ENCODE peak calls at places on chromosomes 11 and 22, in four cellular contexts. Z, U, A and I are unnamed samples.

GRCh38 chr11:66545701-66546367 is at the start of gene ZDHHC24:
- DNase-seq in Z (peak), U (peak), A (peak), I (peak)

GRCh38 chr11:6991227-6991626 is 28.9 kb downstream of the ZNF214 start:
- DNase-seq in Z (no peak), U (no peak), A (no peak), I (no peak)

GRCh38 chr11:102323542-102324261 is 6.4 kb downstream of the BIRC3 start:
- DNase-seq in Z (no peak), U (no peak), A (no peak), I (no peak)

GRCh38 chr11:28566643-28567042 is 458.5 kb downstream of the METTL15 start:
- DNase-seq in Z (no peak), U (peak), A (peak), I (peak)

GRCh38 chr11:23143031-23143430 is 282.8 kb upstream of the CCDC179 start:
- DNase-seq in Z (no peak), U (no peak), A (no peak), I (peak)

GRCh38 chr11:64643258-64643881 is 52.4 kb downstream of the SLC22A12 start:
- DNase-seq in Z (no peak), U (no peak), A (peak), I (no peak)

GRCh38 chr11:125384825-125385224 is 111.2 kb downstream of the FEZ1 start:
- DNase-seq in Z (no peak), U (no peak), A (no peak), I (no peak)

GRCh38 chr11:76073716-76074115 is 132.6 kb downstream of the WNT11 start:
- DNase-seq in Z (no peak), U (peak), A (no peak), I (no peak)

GRCh38 chr11:67468835-67469811 is at the start of gene TMEM134:
- DNase-seq in Z (peak), U (peak), A (peak), I (peak)

GRCh38 chr11:68632802-68633201 is 51.5 kb upstream of the GAL start:
- DNase-seq in Z (peak), U (peak), A (peak), I (peak)

GRCh38 chr11:104570088-104570701 is 328.1 kb downstream of the CASP12 start:
- DNase-seq in Z (no peak), U (peak), A (no peak), I (peak)

GRCh38 chr11:15171956-15172355 is 57.2 kb downstream of the INSC start:
- DNase-seq in Z (no peak), U (no peak), A (no peak), I (no peak)

GRCh38 chr11:78351979-78352731 is 65.5 kb downstream of the GAB2 start:
- DNase-seq in Z (no peak), U (no peak), A (peak), I (peak)

GRCh38 chr22:24367841-24368240 is 59.6 kb upstream of the ADORA2A start:
- DNase-seq in Z (no peak), U (no peak), A (no peak), I (no peak)

GRCh38 chr11:69264486-69264885 is 29.5 kb upstream of the MYEOV start:
- DNase-seq in Z (no peak), U (no peak), A (no peak), I (no peak)

GRCh38 chr11:27331984-27332383 is 31.0 kb downstream of the CCDC34 start:
- DNase-seq in Z (no peak), U (no peak), A (no peak), I (no peak)

GRCh38 chr22:19412478-19412877 is 19.1 kb downstream of the HIRA start:
- DNase-seq in Z (no peak), U (no peak), A (no peak), I (no peak)

GRCh38 chr22:28817919-28818859 is 17.8 kb upstream of the XBP1 start:
- DNase-seq in Z (no peak), U (no peak), A (peak), I (no peak)

GRCh38 chr11:20093775-20094174 is 66.5 kb downstream of the DBX1 start:
- DNase-seq in Z (no peak), U (peak), A (no peak), I (no peak)

GRCh38 chr11:78295991-78296930 is 107.5 kb downstream of the USP35 start:
- DNase-seq in Z (no peak), U (no peak), A (no peak), I (peak)

GRCh38 chr11:19589567-19590260 is 122.9 kb upstream of the NAV2 start:
- DNase-seq in Z (no peak), U (no peak), A (no peak), I (no peak)

GRCh38 chr11:35030716-35031213 is 108.2 kb upstream of the CD44 start:
- DNase-seq in Z (no peak), U (peak), A (no peak), I (peak)

GRCh38 chr11:120031156-120031555 is 106.8 kb downstream of the TRIM29 start:
- DNase-seq in Z (no peak), U (no peak), A (no peak), I (no peak)

GRCh38 chr11:115222218-115222862 is 281.9 kb downstream of the CADM1 start:
- DNase-seq in Z (peak), U (peak), A (no peak), I (no peak)

GRCh38 chr11:13280777-13281176 is 3.2 kb downstream of the BMAL1 start:
- DNase-seq in Z (no peak), U (no peak), A (no peak), I (no peak)

GRCh38 chr11:81916459-81916858 is 817.2 kb downstream of the FAM181B start:
- DNase-seq in Z (no peak), U (no peak), A (no peak), I (no peak)

GRCh38 chr22:24030186-24030702 is 19.1 kb downstream of the CABIN1 start:
- DNase-seq in Z (no peak), U (no peak), A (peak), I (no peak)

GRCh38 chr22:33957086-33957485 is 36.8 kb upstream of the LARGE1 start:
- DNase-seq in Z (no peak), U (no peak), A (no peak), I (no peak)

GRCh38 chr22:33958741-33959140 is 38.5 kb upstream of the LARGE1 start:
- DNase-seq in Z (no peak), U (no peak), A (no peak), I (no peak)

GRCh38 chr22:33962409-33962808 is 42.1 kb upstream of the LARGE1 start:
- DNase-seq in Z (no peak), U (no peak), A (no peak), I (no peak)
- H3K4me3 ChIP-seq in Z (no peak), U (no peak), A (no peak), I (no peak)

DNA sequence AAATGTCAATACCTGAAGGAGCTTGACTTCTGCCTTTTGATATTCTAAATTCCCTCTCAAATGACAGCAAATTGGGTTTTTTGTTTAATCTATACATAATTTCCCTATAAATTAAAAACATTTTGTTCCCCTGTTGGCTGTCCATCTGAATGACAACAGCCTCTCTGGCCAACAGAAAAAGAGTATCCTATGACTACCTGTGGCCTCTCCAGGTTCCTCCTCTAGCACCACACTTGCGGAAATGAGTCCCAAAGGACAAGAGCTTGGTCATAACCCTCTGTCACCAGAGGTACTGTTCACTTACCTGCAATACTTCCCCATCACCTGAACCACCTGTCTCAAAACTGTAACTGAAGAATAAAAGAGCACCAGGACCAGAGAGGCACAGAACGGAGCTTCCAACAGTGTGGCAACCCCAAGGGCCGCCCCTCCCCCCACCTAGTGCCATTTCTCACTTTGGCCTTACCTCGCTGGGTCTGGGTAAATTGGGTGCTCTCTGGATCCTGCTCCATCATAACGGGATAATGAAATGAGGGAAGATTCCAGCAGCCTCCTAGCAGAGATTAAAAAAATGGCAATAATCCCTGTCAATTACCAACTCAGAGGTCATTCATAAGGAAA is 81.5 kb downstream of the AMBRA1 start:
- DNase-seq in Z (no peak), U (no peak), A (no peak), I (no peak)
- H3K4me3 ChIP-seq in Z (no peak), U (no peak), A (no peak), I (no peak)

DNA sequence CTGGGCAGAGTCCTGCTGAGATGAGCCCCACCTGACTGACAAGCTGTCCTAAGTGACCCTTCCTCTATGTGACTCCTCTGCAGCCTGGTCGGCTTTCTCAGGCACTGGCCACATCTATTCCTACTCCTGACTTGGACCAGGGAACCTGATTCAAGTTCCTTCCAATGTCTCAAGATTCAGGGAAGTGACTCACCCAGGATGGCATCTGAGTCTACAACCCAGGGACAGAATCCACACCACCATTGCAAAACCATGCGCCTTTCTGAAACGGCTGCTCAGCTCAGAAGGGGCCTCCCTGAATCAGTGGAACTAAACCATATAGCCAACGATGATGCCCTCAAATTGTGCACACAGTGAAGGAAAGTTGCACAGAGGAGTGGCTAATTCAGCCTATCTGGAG is 63.9 kb upstream of the CSNK2A3 start:
- DNase-seq in Z (no peak), U (peak), A (no peak), I (no peak)
- H3K4me3 ChIP-seq in Z (no peak), U (no peak), A (no peak), I (no peak)

DNA sequence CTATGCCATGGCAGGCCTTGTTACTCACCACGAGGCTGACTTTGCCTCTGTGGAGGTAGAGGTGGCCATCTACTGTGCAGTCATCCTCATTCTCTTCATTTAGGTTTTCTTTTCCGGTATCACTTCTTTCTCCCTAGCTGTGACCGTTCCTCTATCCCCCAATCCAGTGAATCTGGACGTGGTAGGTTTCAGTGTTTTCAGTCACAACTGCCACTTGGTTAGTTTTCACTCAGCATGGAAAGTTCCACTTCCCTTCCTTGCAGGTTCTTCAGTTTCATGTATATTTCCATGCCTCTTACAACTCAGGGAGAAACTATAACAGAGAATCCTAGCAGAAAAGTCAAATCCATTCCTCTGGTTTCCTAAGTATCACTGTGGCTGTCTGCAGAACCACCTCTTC is 1.9 kb downstream of the HPS4 start:
- DNase-seq in Z (no peak), U (no peak), A (no peak), I (no peak)
- H3K4me3 ChIP-seq in Z (no peak), U (no peak), A (no peak), I (peak)

GRCh38 chr11:46917109-46918086 is 952 bp downstream of the LRP4 start:
- DNase-seq in Z (no peak), U (no peak), A (no peak), I (no peak)
- H3K4me3 ChIP-seq in Z (peak), U (peak), A (peak), I (peak)

GRCh38 chr11:113982306-113982705 is 7.4 kb downstream of the HTR3A start:
- DNase-seq in Z (no peak), U (no peak), A (no peak), I (no peak)

GRCh38 chr11:113974741-113975470 is at the start of gene HTR3A:
- DNase-seq in Z (no peak), U (no peak), A (peak), I (no peak)

GRCh38 chr11:113977071-113977490 is 2.2 kb downstream of the HTR3A start:
- DNase-seq in Z (no peak), U (no peak), A (no peak), I (no peak)

GRCh38 chr11:113979427-113979826 is 4.5 kb downstream of the HTR3A start:
- DNase-seq in Z (no peak), U (no peak), A (no peak), I (no peak)

DNA sequence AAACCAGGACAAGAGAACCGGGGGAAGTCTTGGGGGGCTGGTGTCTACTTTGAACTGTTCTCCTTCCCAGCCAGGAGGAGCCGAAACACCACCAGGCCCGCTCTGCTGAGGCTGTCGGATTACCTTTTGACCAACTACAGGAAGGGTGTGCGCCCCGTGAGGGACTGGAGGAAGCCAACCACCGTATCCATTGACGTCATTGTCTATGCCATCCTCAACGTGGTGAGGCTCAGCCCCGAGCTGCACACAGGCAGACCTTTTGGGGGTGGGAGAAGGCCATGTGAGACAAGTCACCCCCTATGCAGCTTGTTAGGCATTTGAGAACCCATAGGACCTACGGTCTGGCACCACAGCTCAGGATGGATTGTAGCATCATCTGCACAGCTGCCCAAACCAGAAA is 2.8 kb downstream of the HTR3A start:
- DNase-seq in Z (no peak), U (no peak), A (no peak), I (no peak)
- H3K4me3 ChIP-seq in Z (no peak), U (no peak), A (no peak), I (no peak)

DNA sequence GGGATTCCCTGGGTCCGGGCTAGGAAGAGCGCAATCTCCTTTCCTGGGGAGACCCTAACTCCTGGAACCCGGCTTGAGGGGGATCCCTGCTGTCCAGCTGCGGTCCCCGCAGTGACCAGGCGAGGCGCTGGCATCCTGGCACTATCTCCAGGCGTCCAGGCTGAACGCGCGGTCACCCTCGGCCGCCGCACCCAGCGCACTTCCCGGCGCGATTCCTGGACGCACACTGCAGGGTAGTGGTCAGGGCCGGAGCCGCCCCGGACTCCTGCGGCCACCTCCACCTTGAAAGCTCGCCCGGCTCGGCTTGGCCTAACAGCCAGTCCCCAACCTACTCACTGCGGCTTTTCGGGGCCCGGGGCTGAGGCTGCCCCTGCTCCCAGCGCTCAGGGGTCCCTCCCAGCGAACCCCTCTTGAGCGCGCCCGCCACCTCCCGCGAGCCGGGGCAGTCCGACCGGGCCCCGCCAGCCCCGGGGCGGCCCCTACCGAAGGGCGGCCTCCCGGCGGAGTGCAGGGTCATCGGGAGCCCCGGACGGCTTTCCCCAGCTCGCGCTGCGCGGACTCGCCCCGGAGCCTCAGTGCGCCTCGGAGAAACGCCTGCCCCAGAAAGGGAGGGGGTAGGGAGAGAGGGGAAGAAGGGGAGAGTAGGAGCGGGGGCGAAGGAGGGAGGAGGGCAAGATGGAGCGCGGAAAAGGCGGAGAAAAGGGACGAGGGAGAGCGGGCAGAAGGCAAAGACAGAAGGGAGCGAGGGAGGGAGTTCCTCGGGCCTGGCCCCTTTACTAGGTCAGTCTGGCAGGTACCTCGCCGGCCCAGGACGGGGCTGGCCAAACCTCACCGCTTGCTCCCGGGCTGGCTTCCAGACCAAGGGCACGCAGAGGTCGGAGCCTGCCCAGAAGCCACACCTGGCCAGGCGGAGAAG is 1.0 kb downstream of the POU2AF3 start:
- DNase-seq in Z (no peak), U (no peak), A (peak), I (no peak)
- H3K4me3 ChIP-seq in Z (no peak), U (peak), A (peak), I (peak)

GRCh38 chr22:40898850-40899357 is 37.0 kb upstream of the DNAJB7 start:
- DNase-seq in Z (no peak), U (peak), A (peak), I (no peak)
- H3K4me3 ChIP-seq in Z (no peak), U (no peak), A (no peak), I (no peak)

GRCh38 chr22:42340695-42341383 is 70.4 kb upstream of the TCF20 start:
- DNase-seq in Z (no peak), U (no peak), A (peak), I (no peak)
- H3K4me3 ChIP-seq in Z (no peak), U (no peak), A (peak), I (no peak)